ENCODE peak calls at places on chromosomes 12 and 14, in ten cellular contexts. One of them, this sample, is unnamed.

GRCh38 chr14:32189806-32190205 is 12.0 kb upstream of the RNU6-7 start:
- DNase-seq in activated CD4-positive, alpha-beta T cell treated with anti-CD3 and anti-CD28 coated beads, Interleukin-2, amount 10 ng/mL, durations not matched to agents 7 days and 5 days: no peak
- DNase-seq in T-helper 1 cell: no peak
- DNase-seq in HCT116: no peak
- DNase-seq in IMR-90: no peak
- DNase-seq in T-helper 2 cell: no peak
- DNase-seq in EL: no peak
- DNase-seq in psoas muscle: no peak
- DNase-seq in AG04450: no peak
- DNase-seq in NCI-H1694 treated with DMSO at 0.1 percent for 48 hours: no peak
- DNase-seq in this sample: no peak

GRCh38 chr12:132163041-132163910 is 19.0 kb downstream of the NOC4L start:
- DNase-seq in EL: no peak
- DNase-seq in NCI-H1694 treated with DMSO at 0.1 percent for 48 hours: no peak
- DNase-seq in IMR-90: no peak
- DNase-seq in psoas muscle: peak
- DNase-seq in AG04450: no peak
- DNase-seq in T-helper 1 cell: no peak
- DNase-seq in HCT116: no peak
- DNase-seq in activated CD4-positive, alpha-beta T cell treated with anti-CD3 and anti-CD28 coated beads, Interleukin-2, amount 10 ng/mL, durations not matched to agents 7 days and 5 days: no peak
- DNase-seq in T-helper 2 cell: no peak
- DNase-seq in this sample: no peak

GRCh38 chr12:3035815-3036702 is 41.1 kb upstream of the TSPAN9 start:
- DNase-seq in HCT116: no peak
- DNase-seq in EL: no peak
- DNase-seq in IMR-90: peak
- DNase-seq in psoas muscle: no peak
- DNase-seq in T-helper 1 cell: no peak
- DNase-seq in NCI-H1694 treated with DMSO at 0.1 percent for 48 hours: peak
- DNase-seq in AG04450: no peak
- DNase-seq in T-helper 2 cell: no peak
- DNase-seq in activated CD4-positive, alpha-beta T cell treated with anti-CD3 and anti-CD28 coated beads, Interleukin-2, amount 10 ng/mL, durations not matched to agents 7 days and 5 days: no peak
- DNase-seq in this sample: peak

GRCh38 chr12:31002361-31002725 is 71.3 kb upstream of the DDX11 start:
- DNase-seq in T-helper 1 cell: no peak
- DNase-seq in EL: no peak
- DNase-seq in AG04450: no peak
- DNase-seq in T-helper 2 cell: no peak
- DNase-seq in activated CD4-positive, alpha-beta T cell treated with anti-CD3 and anti-CD28 coated beads, Interleukin-2, amount 10 ng/mL, durations not matched to agents 7 days and 5 days: no peak
- DNase-seq in HCT116: no peak
- DNase-seq in IMR-90: no peak
- DNase-seq in NCI-H1694 treated with DMSO at 0.1 percent for 48 hours: no peak
- DNase-seq in psoas muscle: no peak
- DNase-seq in this sample: no peak

GRCh38 chr12:124683330-124683662 is 115.9 kb upstream of the NCOR2 start:
- DNase-seq in IMR-90: peak
- DNase-seq in HCT116: no peak
- DNase-seq in activated CD4-positive, alpha-beta T cell treated with anti-CD3 and anti-CD28 coated beads, Interleukin-2, amount 10 ng/mL, durations not matched to agents 7 days and 5 days: no peak
- DNase-seq in psoas muscle: no peak
- DNase-seq in NCI-H1694 treated with DMSO at 0.1 percent for 48 hours: no peak
- DNase-seq in T-helper 1 cell: no peak
- DNase-seq in AG04450: no peak
- DNase-seq in T-helper 2 cell: no peak
- DNase-seq in EL: no peak
- DNase-seq in this sample: no peak

GRCh38 chr12:14185441-14186192 is 179.9 kb upstream of the ATF7IP start:
- DNase-seq in T-helper 1 cell: peak
- DNase-seq in AG04450: peak
- DNase-seq in activated CD4-positive, alpha-beta T cell treated with anti-CD3 and anti-CD28 coated beads, Interleukin-2, amount 10 ng/mL, durations not matched to agents 7 days and 5 days: peak
- DNase-seq in EL: peak
- DNase-seq in HCT116: peak
- DNase-seq in NCI-H1694 treated with DMSO at 0.1 percent for 48 hours: peak
- DNase-seq in IMR-90: peak
- DNase-seq in T-helper 2 cell: no peak
- DNase-seq in psoas muscle: no peak
- DNase-seq in this sample: no peak

GRCh38 chr12:110741795-110742717 is 635 bp downstream of the PPP1CC start:
- DNase-seq in T-helper 2 cell: no peak
- DNase-seq in EL: peak
- DNase-seq in AG04450: no peak
- DNase-seq in activated CD4-positive, alpha-beta T cell treated with anti-CD3 and anti-CD28 coated beads, Interleukin-2, amount 10 ng/mL, durations not matched to agents 7 days and 5 days: peak
- DNase-seq in IMR-90: peak
- DNase-seq in T-helper 1 cell: no peak
- DNase-seq in psoas muscle: peak
- DNase-seq in NCI-H1694 treated with DMSO at 0.1 percent for 48 hours: peak
- DNase-seq in HCT116: no peak
- DNase-seq in this sample: peak

GRCh38 chr14:94564381-94564780 is 3.1 kb downstream of the SERPINA4 start:
- DNase-seq in NCI-H1694 treated with DMSO at 0.1 percent for 48 hours: no peak
- DNase-seq in EL: no peak
- DNase-seq in AG04450: no peak
- DNase-seq in activated CD4-positive, alpha-beta T cell treated with anti-CD3 and anti-CD28 coated beads, Interleukin-2, amount 10 ng/mL, durations not matched to agents 7 days and 5 days: no peak
- DNase-seq in HCT116: no peak
- DNase-seq in IMR-90: no peak
- DNase-seq in T-helper 1 cell: no peak
- DNase-seq in psoas muscle: no peak
- DNase-seq in T-helper 2 cell: no peak
- DNase-seq in this sample: no peak

GRCh38 chr14:66099931-66100330 is 386.2 kb upstream of the CCDC196 start:
- DNase-seq in T-helper 1 cell: no peak
- DNase-seq in activated CD4-positive, alpha-beta T cell treated with anti-CD3 and anti-CD28 coated beads, Interleukin-2, amount 10 ng/mL, durations not matched to agents 7 days and 5 days: no peak
- DNase-seq in IMR-90: no peak
- DNase-seq in HCT116: no peak
- DNase-seq in NCI-H1694 treated with DMSO at 0.1 percent for 48 hours: peak
- DNase-seq in T-helper 2 cell: no peak
- DNase-seq in psoas muscle: no peak
- DNase-seq in AG04450: no peak
- DNase-seq in EL: no peak
- DNase-seq in this sample: no peak

This sample was measured in cerebellum.